ENCODE peak calls at places on chromosomes 3 and 15, in eight cellular contexts. S, U, Z, F, T, X, N and H are unnamed samples. For H3K36me3, the result is how much of the 10 kb centered on the place peaks cover.

GRCh38 chr3:21747376-21747775 is 3.6 kb downstream of the ZNF385D start:
- DNase-seq in S (no peak), U (peak), Z (no peak), F (no peak), T (no peak), X (no peak), N (no peak), H (no peak)

GRCh38 chr3:72347819-72348319 is 500.4 kb downstream of the SHQ1 start:
- DNase-seq in S (peak), U (peak), Z (no peak), F (peak), T (peak), X (no peak), N (peak), H (peak)

GRCh38 chr3:31314261-31314660 is 218.5 kb upstream of the STT3B start:
- DNase-seq in S (no peak), U (no peak), Z (no peak), F (no peak), T (no peak), X (no peak), N (no peak), H (no peak)

GRCh38 chr15:72285927-72286516 is 13.7 kb upstream of the PARP6 start:
- DNase-seq in S (peak), U (peak), Z (peak), F (no peak), T (peak), X (peak), N (no peak), H (peak)

GRCh38 chr3:52483577-52484495 is 11.3 kb upstream of the STAB1 start:
- DNase-seq in S (no peak), U (peak), Z (no peak), F (no peak), T (no peak), X (peak), N (no peak), H (no peak)

GRCh38 chr15:85543741-85544155 is 163.3 kb downstream of the AKAP13 start:
- DNase-seq in S (peak), U (peak), Z (peak), F (no peak), T (peak), X (no peak), N (peak), H (peak)

GRCh38 chr15:88243895-88244787 is 12.4 kb downstream of the NTRK3 start:
- DNase-seq in S (peak), U (peak), Z (peak), F (no peak), T (no peak), X (peak), N (no peak), H (no peak)

GRCh38 chr3:189800436-189800835 is 169.2 kb downstream of the TP63 start:
- DNase-seq in S (no peak), U (no peak), Z (no peak), F (no peak), T (no peak), X (no peak), N (no peak), H (no peak)

GRCh38 chr3:159770998-159771397 is 217.6 kb upstream of the IL12A start:
- DNase-seq in S (no peak), U (no peak), Z (no peak), F (no peak), T (no peak), X (peak), N (no peak), H (no peak)

GRCh38 chr15:51908312-51908711 is 63.3 kb downstream of the LEO1 start:
- DNase-seq in S (no peak), U (peak), Z (no peak), F (no peak), T (no peak), X (peak), N (no peak), H (no peak)

GRCh38 chr3:52531636-52532516 is 1.8 kb downstream of the NT5DC2 start:
- DNase-seq in S (no peak), U (no peak), Z (no peak), F (peak), T (no peak), X (no peak), N (peak), H (peak)

GRCh38 chr3:5185093-5185673 is 2.3 kb upstream of the EDEM1 start:
- DNase-seq in S (no peak), U (no peak), Z (no peak), F (no peak), T (no peak), X (no peak), N (no peak), H (no peak)

GRCh38 chr3:31356941-31357340 is 175.8 kb upstream of the STT3B start:
- DNase-seq in S (peak), U (peak), Z (peak), F (no peak), T (no peak), X (peak), N (no peak), H (no peak)

GRCh38 chr3:72655151-72655551 is 193.1 kb downstream of the SHQ1 start:
- DNase-seq in S (peak), U (peak), Z (no peak), F (peak), T (no peak), X (no peak), N (no peak), H (no peak)

GRCh38 chr15:95259965-95260364 is 1028.6 kb downstream of the MCTP2 start:
- DNase-seq in S (peak), U (no peak), Z (no peak), F (no peak), T (no peak), X (no peak), N (no peak), H (no peak)

GRCh38 chr15:65902373-65902772 is 33.1 kb downstream of the RAB11A start:
- DNase-seq in S (peak), U (no peak), Z (no peak), F (no peak), T (no peak), X (peak), N (no peak), H (peak)

GRCh38 chr15:39407116-39407515 is 173.8 kb upstream of the THBS1 start:
- DNase-seq in S (no peak), U (no peak), Z (no peak), F (no peak), T (no peak), X (peak), N (no peak), H (no peak)

GRCh38 chr3:149058602-149059001 is 27.7 kb downstream of the HLTF start:
- DNase-seq in S (no peak), U (no peak), Z (no peak), F (no peak), T (no peak), X (no peak), N (no peak), H (no peak)

GRCh38 chr3:149055575-149055974 is 30.8 kb downstream of the HLTF start:
- DNase-seq in S (no peak), U (no peak), Z (no peak), F (no peak), T (no peak), X (no peak), N (no peak), H (no peak)

GRCh38 chr3:149061776-149062175 is 24.6 kb downstream of the HLTF start:
- DNase-seq in S (no peak), U (no peak), Z (no peak), F (no peak), T (no peak), X (no peak), N (no peak), H (no peak)

DNA sequence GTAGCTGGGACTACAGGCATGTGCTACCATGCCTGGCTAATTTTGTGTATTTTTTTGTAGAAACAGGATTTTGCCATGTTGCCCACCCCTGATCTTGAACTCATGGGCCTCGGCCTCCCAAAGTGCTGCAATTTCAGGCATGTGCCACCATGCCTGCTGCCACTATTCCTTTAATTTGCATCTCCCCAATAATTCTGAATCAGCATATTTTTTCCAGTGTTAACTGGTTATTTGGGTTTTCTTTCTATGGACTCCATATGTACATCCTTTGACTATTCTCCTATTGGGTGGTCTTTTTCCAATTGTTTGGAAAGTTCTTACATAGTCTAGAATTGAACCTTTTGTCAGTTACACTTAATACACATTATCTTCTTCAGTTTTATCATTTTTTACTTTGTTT is 28.1 kb downstream of the HLTF start:
- DNase-seq in S (no peak), U (no peak), Z (no peak), F (no peak), T (no peak), X (no peak), N (no peak), H (no peak)
- H3K36me3 ChIP-seq in S (under half), U (under half), Z (half or more), F (under half), T (under half), X (under half), N (under half), H (under half)

DNA sequence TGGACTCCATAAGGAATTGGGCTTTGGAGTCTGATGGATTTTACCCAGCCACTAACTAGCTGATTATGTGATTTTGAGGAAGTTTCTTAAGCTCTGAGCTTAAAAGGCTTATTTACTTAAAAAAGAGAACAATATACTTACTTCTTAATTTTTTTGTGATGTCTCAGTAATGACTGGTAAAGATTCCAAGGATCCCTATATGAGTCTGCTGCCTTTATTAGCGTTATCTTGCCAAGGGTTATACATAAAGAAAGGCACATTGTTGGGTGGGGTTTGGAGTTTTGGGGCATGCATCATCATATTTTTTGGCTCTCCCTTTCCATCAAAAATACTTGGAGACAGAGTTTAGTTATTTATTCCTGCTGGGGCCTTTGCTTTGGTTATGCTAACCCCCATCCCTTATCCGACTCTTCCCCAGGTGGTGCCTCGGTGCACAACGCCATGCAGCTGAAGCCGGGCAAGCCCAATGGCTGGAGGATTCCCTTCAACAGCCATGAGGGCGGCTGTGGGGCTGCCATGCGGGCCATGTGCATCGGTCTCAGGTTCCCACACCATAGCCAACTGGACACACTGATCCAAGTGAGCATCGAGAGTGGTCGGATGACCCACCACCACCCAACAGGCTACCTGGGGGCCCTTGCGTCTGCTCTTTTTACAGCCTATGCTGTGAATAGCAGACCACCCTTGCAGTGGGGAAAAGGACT is 6.7 kb downstream of the ADPRH start:
- DNase-seq in S (no peak), U (no peak), Z (no peak), F (no peak), T (no peak), X (peak), N (no peak), H (no peak)
- H3K36me3 ChIP-seq in S (under half), U (under half), Z (under half), F (under half), T (under half), X (under half), N (under half), H (under half)

GRCh38 chr3:38125305-38126120 is 11.4 kb downstream of the ACAA1 start:
- DNase-seq in S (no peak), U (no peak), Z (no peak), F (no peak), T (no peak), X (no peak), N (no peak), H (peak)
- H3K36me3 ChIP-seq in S (under half), U (under half), Z (under half), F (under half), T (half or more), X (half or more), N (under half), H (under half)

DNA sequence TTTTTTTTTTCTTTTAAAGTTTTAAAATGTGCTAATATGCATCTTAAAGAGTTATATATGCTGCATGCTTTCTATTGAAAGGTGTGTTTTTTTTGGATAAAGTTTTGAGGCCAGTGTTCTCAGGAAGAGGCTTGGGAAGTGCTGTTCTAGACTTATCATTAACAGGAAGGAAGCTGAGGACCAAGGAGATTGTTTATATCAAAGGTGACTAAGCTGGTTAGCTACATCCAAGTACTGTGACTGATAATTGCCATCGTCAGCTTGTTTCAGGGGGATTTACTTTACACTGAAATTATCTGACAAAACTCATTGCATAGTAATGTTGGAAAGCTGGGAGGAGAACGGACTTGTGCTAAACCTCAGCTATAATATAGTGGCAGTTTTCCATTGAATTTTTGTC is 36.3 kb upstream of the UTS2B start:
- DNase-seq in S (peak), U (peak), Z (no peak), F (no peak), T (no peak), X (peak), N (no peak), H (no peak)
- H3K36me3 ChIP-seq in S (under half), U (under half), Z (under half), F (under half), T (under half), X (under half), N (under half), H (under half)

GRCh38 chr15:43433661-43434303 is 59.2 kb downstream of the TP53BP1 start:
- DNase-seq in S (no peak), U (no peak), Z (no peak), F (no peak), T (no peak), X (no peak), N (no peak), H (no peak)
- H3K36me3 ChIP-seq in S (under half), U (under half), Z (under half), F (under half), T (under half), X (under half), N (under half), H (under half)

DNA sequence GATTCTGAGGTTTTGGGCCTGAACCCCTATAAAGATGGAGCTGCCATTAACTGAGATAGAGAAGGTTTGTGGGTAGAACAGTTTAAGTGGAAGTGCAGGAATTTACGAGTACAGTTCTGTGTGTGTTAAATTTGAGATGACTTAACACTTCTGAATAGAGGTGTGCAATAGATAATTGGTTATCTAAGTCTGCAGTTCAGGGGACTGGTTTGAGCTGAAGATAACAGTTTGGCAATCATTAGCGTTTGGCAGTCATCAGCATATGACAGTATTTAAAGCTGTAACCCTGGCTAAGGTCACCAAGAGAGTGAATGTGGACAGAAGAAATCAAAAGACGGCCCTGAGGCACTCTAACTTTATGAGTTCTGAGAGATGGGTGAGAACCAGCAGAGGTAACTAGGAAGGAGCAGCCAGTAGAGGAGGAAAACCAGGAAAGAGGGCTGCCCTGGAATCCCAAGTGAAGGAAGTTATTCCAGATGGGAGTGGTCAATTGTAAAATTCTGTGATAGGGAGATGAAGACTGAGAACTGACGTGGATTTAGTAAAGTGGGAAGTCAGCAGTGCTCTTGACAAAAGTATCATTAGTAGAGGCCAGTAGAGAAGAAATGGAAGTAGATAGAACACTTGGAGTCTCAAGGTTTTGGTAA is 8.1 kb downstream of the MYNN start:
- DNase-seq in S (no peak), U (no peak), Z (no peak), F (no peak), T (no peak), X (no peak), N (no peak), H (no peak)
- H3K36me3 ChIP-seq in S (under half), U (under half), Z (half or more), F (under half), T (under half), X (under half), N (under half), H (under half)

GRCh38 chr15:25378501-25378901 is 60.3 kb downstream of the UBE3A start:
- DNase-seq in S (no peak), U (no peak), Z (no peak), F (no peak), T (no peak), X (peak), N (no peak), H (no peak)

GRCh38 chr15:25374143-25374542 is 64.7 kb downstream of the UBE3A start:
- DNase-seq in S (no peak), U (no peak), Z (no peak), F (no peak), T (no peak), X (no peak), N (no peak), H (no peak)

GRCh38 chr15:25372298-25372697 is 66.5 kb downstream of the UBE3A start:
- DNase-seq in S (no peak), U (peak), Z (no peak), F (no peak), T (no peak), X (peak), N (no peak), H (no peak)

DNA sequence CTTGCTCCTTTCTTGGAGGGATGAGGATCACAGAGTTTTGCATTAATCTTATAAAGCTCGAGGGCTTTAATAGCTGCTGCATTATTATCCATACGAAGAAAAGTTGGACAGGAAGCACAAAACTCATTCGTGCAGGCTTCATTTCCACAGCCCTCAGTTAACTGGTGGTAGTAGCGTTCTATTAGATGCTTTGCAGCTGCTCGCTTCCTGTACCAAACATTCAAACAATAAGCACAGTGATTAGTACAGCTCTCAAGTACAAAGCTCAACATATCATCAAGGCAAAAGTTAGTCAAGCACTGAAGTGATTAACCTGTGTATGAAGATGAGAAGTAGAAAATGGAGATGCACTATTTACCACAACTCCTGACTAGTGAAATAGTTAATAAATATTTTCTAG is 63.3 kb downstream of the UBE3A start:
- DNase-seq in S (no peak), U (peak), Z (no peak), F (no peak), T (no peak), X (no peak), N (no peak), H (no peak)
- H3K36me3 ChIP-seq in S (under half), U (under half), Z (under half), F (under half), T (under half), X (under half), N (under half), H (under half)